ENCODE peak calls at places on chromosomes 7 and 10, in nine cellular contexts. Q is HFFc6, X is RPMI7951, K is colonic mucosa, A is A673, T is GM04504, U is aorta, N is heart left ventricle, V is fibroblast of villous mesenchyme. O is an unnamed sample.

GRCh38 chr7:26779978-26780595 is 84.3 kb downstream of the SKAP2 start:
- DNase-seq in K (no peak), U (no peak), A (no peak), X (no peak), Q (no peak), N (no peak), V (no peak), T (no peak), O (no peak)

GRCh38 chr7:112069879-112070321 is 136.3 kb downstream of the DOCK4 start:
- DNase-seq in K (no peak), X (peak), U (no peak), A (no peak), N (no peak), V (peak), T (no peak), Q (no peak), O (no peak)

GRCh38 chr10:4407783-4408182 is 418.2 kb upstream of the AKR1E2 start:
- DNase-seq in V (peak), A (peak), U (no peak), T (no peak), K (no peak), Q (peak), N (no peak), X (peak), O (peak)

GRCh38 chr7:158695056-158695455 is 9.5 kb downstream of the NCAPG2 start:
- DNase-seq in A (no peak), N (no peak), X (no peak), T (no peak), U (no peak), K (no peak), Q (no peak), V (no peak), O (no peak)

GRCh38 chr10:60645928-60646433 is 132.3 kb upstream of the CDK1 start:
- DNase-seq in T (no peak), X (no peak), V (no peak), A (peak), U (no peak), Q (no peak), N (no peak), K (no peak), O (no peak)

GRCh38 chr7:186516-187113 is 5.8 kb upstream of the FAM20C start:
- DNase-seq in V (no peak), U (no peak), A (no peak), K (no peak), T (no peak), N (no peak), Q (no peak), X (peak), O (no peak)

GRCh38 chr10:3131098-3131497 is 41.5 kb downstream of the PITRM1 start:
- DNase-seq in T (no peak), U (no peak), N (no peak), K (no peak), Q (no peak), V (peak), X (no peak), A (no peak), O (no peak)

GRCh38 chr7:51346136-51346535 is 29.5 kb upstream of the COBL start:
- DNase-seq in Q (no peak), T (no peak), V (no peak), K (no peak), U (no peak), A (no peak), X (no peak), N (no peak), O (peak)

GRCh38 chr7:24576171-24577052 is 3.2 kb downstream of the PALS2 start:
- DNase-seq in A (peak), X (peak), T (peak), U (no peak), N (no peak), K (peak), V (peak), Q (peak), O (peak)

GRCh38 chr7:42057331-42057730 is 179.7 kb downstream of the GLI3 start:
- DNase-seq in N (no peak), T (no peak), K (no peak), U (no peak), V (no peak), Q (no peak), A (no peak), X (no peak), O (no peak)

O was measured in SW480.